ENCODE peak calls at places on chromosomes 16 and 17, in ten cellular contexts. Y is NCI-H460; X is HT-29; I is A549; W is CD8-positive, alpha-beta T cell; M is activated B cell treated with CpG ODN at 0.5 μM for 24 hours; Q is stimulated activated CD8-positive, alpha-beta memory T cell treated with anti-CD3 and anti-CD28 coated beads, Interleukin-4, amount 100 ng/mL, for 4 hours; A is ovary; L is C1 segment of cervical spinal cord; C is activated T-cell treated with anti-CD3 and anti-CD28 coated beads, Interleukin-2, amount 50 U/mL, for 48 hours. S is an unnamed sample.

GRCh38 chr16:14337303-14338191 is 266.4 kb downstream of the MRTFB start:
- DNase-seq in X (no peak), A (peak; percentile 31), W (no peak), I (no peak), Y (no peak), C (no peak), L (no peak), M (no peak), Q (no peak), S (peak; percentile 44)

GRCh38 chr17:79654960-79655382 is 44.1 kb upstream of the RBFOX3 start:
- DNase-seq in W (no peak), Y (no peak), A (no peak), L (no peak), Q (no peak), C (no peak), M (no peak), X (no peak), I (no peak), S (no peak)

GRCh38 chr17:59373879-59374495 is 42.5 kb downstream of the YPEL2 start:
- DNase-seq in X (no peak), Q (no peak), M (no peak), C (no peak), A (no peak), Y (no peak), L (no peak), I (no peak), W (no peak), S (peak; percentile 98)

GRCh38 chr16:82524939-82525338 is 101.8 kb upstream of the CDH13 start:
- DNase-seq in Q (no peak), M (no peak), Y (no peak), W (no peak), L (no peak), X (no peak), C (no peak), I (no peak), A (no peak), S (no peak)

GRCh38 chr17:46984892-46985291 is 5.8 kb upstream of the RPRML start:
- DNase-seq in W (no peak), Q (no peak), X (peak; percentile 7), L (no peak), M (no peak), I (no peak), Y (no peak), C (no peak), A (no peak), S (no peak)

GRCh38 chr16:55642611-55643010 is 13.2 kb upstream of the SLC6A2 start:
- DNase-seq in Q (no peak), X (no peak), W (no peak), M (no peak), L (no peak), A (no peak), C (no peak), Y (no peak), I (no peak), S (no peak)

GRCh38 chr17:79939755-79940154 is 95.9 kb downstream of the TBC1D16 start:
- DNase-seq in Q (no peak), Y (no peak), W (no peak), L (no peak), C (no peak), I (no peak), M (no peak), A (peak; percentile 13), X (no peak), S (no peak)

GRCh38 chr16:16071631-16072244 is 122.3 kb downstream of the ABCC1 start:
- DNase-seq in Q (no peak), Y (no peak), A (peak; percentile 67), I (no peak), L (no peak), M (no peak), C (no peak), X (no peak), W (no peak), S (peak; percentile 92)

GRCh38 chr16:67719778-67720144 is 645 bp upstream of the GFOD2 start:
- DNase-seq in L (peak; percentile 33), Y (peak; percentile 25), A (peak; percentile 25), Q (no peak), W (no peak), C (peak; percentile 52), I (peak; percentile 58), X (peak; percentile 30), M (no peak), S (peak; percentile 78)

GRCh38 chr16:52863000-52863399 is 189.7 kb downstream of the CHD9NB start:
- DNase-seq in M (no peak), A (no peak), L (no peak), W (no peak), I (no peak), C (no peak), X (no peak), Q (no peak), Y (no peak), S (no peak)

GRCh38 chr17:62792122-62792800 is 15.9 kb downstream of the MARCHF10 start:
- DNase-seq in A (no peak), I (peak; percentile 87), C (no peak), Q (no peak), Y (peak; percentile 95), X (no peak), W (no peak), L (no peak), M (no peak), S (peak; percentile 98)

GRCh38 chr16:11390573-11391495 is 45.6 kb downstream of the RMI2 start:
- DNase-seq in M (no peak), Y (no peak), W (no peak), L (no peak), Q (no peak), A (no peak), I (no peak), X (no peak), C (no peak), S (no peak)

GRCh38 chr16:52149003-52149402 is 397.9 kb downstream of the TOX3 start:
- DNase-seq in Q (no peak), C (no peak), X (no peak), Y (no peak), A (no peak), M (no peak), I (no peak), L (no peak), W (no peak), S (no peak)

GRCh38 chr17:37475713-37476420 is 13.8 kb upstream of the DUSP14 start:
- DNase-seq in X (peak; percentile 32), C (no peak), L (no peak), W (no peak), Q (no peak), Y (no peak), A (no peak), M (no peak), I (no peak), S (no peak)

GRCh38 chr16:86355951-86356350 is 154.4 kb upstream of the FOXF1 start:
- DNase-seq in L (no peak), A (no peak), X (no peak), C (no peak), M (no peak), Q (no peak), I (no peak), Y (peak; percentile 74), W (no peak), S (no peak)

GRCh38 chr17:79888009-79888540 is 48.8 kb upstream of the CBX4 start:
- DNase-seq in W (no peak), C (no peak), M (no peak), X (no peak), L (no peak), A (no peak), Q (no peak), Y (no peak), I (no peak), S (no peak)

GRCh38 chr17:43720311-43721060 is 38.1 kb downstream of the SOST start:
- DNase-seq in M (peak; percentile 70), A (peak; percentile 80), L (peak; percentile 66), C (peak; percentile 87), I (peak; percentile 83), Q (peak; percentile 44), W (peak; percentile 44), X (peak; percentile 50), Y (peak; percentile 69), S (peak; percentile 59)

GRCh38 chr17:67246398-67246647 is 1.3 kb upstream of the HELZ start:
- DNase-seq in A (no peak), Y (no peak), C (no peak), L (no peak), M (no peak), X (no peak), I (no peak), W (no peak), Q (no peak), S (peak; percentile 44)